ENCODE peak calls at places on chromosomes 6 and 20, in nine cellular contexts. E, B, R, Y, F, J, D, U and Z are unnamed samples.

GRCh38 chr6:72524011-72524645 is 97.7 kb upstream of the KCNQ5 start:
- DNase-seq in E (no peak), B (no peak), R (no peak), Y (no peak), F (no peak), J (no peak), D (no peak), U (peak), Z (no peak)

GRCh38 chr20:22411568-22412450 is 172.6 kb downstream of the FOXA2 start:
- DNase-seq in E (peak), B (no peak), R (no peak), Y (no peak), F (no peak), J (no peak), D (no peak), U (no peak), Z (peak)

GRCh38 chr6:169335301-169335700 is 81.7 kb upstream of the THBS2 start:
- DNase-seq in E (no peak), B (no peak), R (no peak), Y (no peak), F (no peak), J (no peak), D (no peak), U (no peak), Z (no peak)

GRCh38 chr20:5608104-5608447 is 142.1 kb upstream of the SHLD1 start:
- DNase-seq in E (no peak), B (no peak), R (no peak), Y (no peak), F (no peak), J (no peak), D (no peak), U (no peak), Z (no peak)

GRCh38 chr6:37368961-37369320 is 15.2 kb downstream of the RNF8 start:
- DNase-seq in E (no peak), B (no peak), R (no peak), Y (no peak), F (no peak), J (no peak), D (no peak), U (no peak), Z (no peak)

GRCh38 chr20:6976096-6976495 is 208.6 kb downstream of the BMP2 start:
- DNase-seq in E (peak), B (no peak), R (no peak), Y (no peak), F (no peak), J (no peak), D (no peak), U (no peak), Z (no peak)

GRCh38 chr6:149440735-149441662 is 40.9 kb downstream of the SUMO4 start:
- DNase-seq in E (peak), B (no peak), R (no peak), Y (no peak), F (no peak), J (no peak), D (no peak), U (no peak), Z (no peak)

GRCh38 chr6:25112207-25112874 is 166.8 kb upstream of the CARMIL1 start:
- DNase-seq in E (no peak), B (no peak), R (no peak), Y (no peak), F (no peak), J (no peak), D (no peak), U (no peak), Z (no peak)

GRCh38 chr6:53850527-53850926 is 55.7 kb downstream of the LRRC1 start:
- DNase-seq in E (no peak), B (no peak), R (no peak), Y (no peak), F (no peak), J (no peak), D (no peak), U (no peak), Z (no peak)

GRCh38 chr6:71621918-71622519 is 264.3 kb upstream of the RIMS1 start:
- DNase-seq in E (no peak), B (no peak), R (peak), Y (no peak), F (no peak), J (no peak), D (no peak), U (peak), Z (peak)

GRCh38 chr6:37705239-37706051 is 7.8 kb upstream of the MDGA1 start:
- DNase-seq in E (peak), B (peak), R (peak), Y (no peak), F (peak), J (peak), D (peak), U (peak), Z (peak)

GRCh38 chr6:157221049-157221816 is 102.1 kb downstream of the TMEM242 start:
- DNase-seq in E (peak), B (no peak), R (peak), Y (no peak), F (no peak), J (no peak), D (no peak), U (peak), Z (peak)

GRCh38 chr6:33419580-33420492 is at the start of gene SYNGAP1:
- DNase-seq in E (peak), B (no peak), R (peak), Y (no peak), F (no peak), J (peak), D (no peak), U (no peak), Z (peak)

GRCh38 chr20:62666736-62667529 is 24.6 kb downstream of the SLCO4A1 start:
- DNase-seq in E (no peak), B (no peak), R (no peak), Y (no peak), F (no peak), J (no peak), D (no peak), U (no peak), Z (peak)

GRCh38 chr20:7362601-7363000 is 577.7 kb downstream of the HAO1 start:
- DNase-seq in E (no peak), B (no peak), R (no peak), Y (no peak), F (no peak), J (no peak), D (no peak), U (no peak), Z (peak)

GRCh38 chr20:11777387-11777786 is 140.3 kb upstream of the BTBD3 start:
- DNase-seq in E (no peak), B (no peak), R (no peak), Y (no peak), F (no peak), J (no peak), D (no peak), U (no peak), Z (no peak)

GRCh38 chr20:54123587-54124180 is 50.1 kb downstream of the CYP24A1 start:
- DNase-seq in E (peak), B (no peak), R (peak), Y (peak), F (peak), J (no peak), D (no peak), U (no peak), Z (peak)

GRCh38 chr6:157953580-157954091 is 28.0 kb upstream of the SYNJ2 start:
- DNase-seq in E (no peak), B (no peak), R (no peak), Y (peak), F (no peak), J (no peak), D (no peak), U (no peak), Z (peak)

GRCh38 chr6:21171801-21172200 is 421.8 kb upstream of the SOX4 start:
- DNase-seq in E (peak), B (no peak), R (no peak), Y (no peak), F (no peak), J (no peak), D (no peak), U (no peak), Z (no peak)

GRCh38 chr6:41286544-41287346 is at the start of gene TREM1:
- DNase-seq in E (no peak), B (no peak), R (no peak), Y (no peak), F (no peak), J (no peak), D (no peak), U (no peak), Z (peak)

GRCh38 chr6:157946865-157947532 is 34.7 kb upstream of the SYNJ2 start:
- DNase-seq in E (no peak), B (no peak), R (no peak), Y (no peak), F (no peak), J (no peak), D (no peak), U (peak), Z (peak)

GRCh38 chr6:21666788-21667681 is 73.5 kb downstream of the SOX4 start:
- DNase-seq in E (peak), B (no peak), R (no peak), Y (no peak), F (no peak), J (no peak), D (no peak), U (no peak), Z (peak)

DNA sequence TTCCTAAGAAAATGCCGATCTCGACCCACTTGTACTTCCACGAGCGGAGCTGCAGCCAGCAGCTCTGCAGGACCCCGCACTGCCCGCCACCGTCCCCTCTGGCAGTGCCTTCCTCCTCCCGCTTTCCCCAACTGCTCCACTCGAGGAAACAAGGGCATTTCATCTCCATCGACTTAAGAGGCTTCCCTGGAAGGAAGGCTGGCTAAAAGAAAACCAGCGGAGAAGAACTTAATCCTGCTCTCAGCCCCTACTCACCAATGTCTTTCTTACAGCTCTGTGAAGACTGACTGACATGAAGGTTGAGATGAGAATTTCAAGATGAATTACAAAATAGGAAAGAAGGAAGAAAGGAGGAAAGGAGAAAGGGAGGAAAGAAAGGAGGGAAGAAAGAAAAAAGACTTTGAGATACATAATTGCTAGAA is 15.6 kb downstream of the FOXC1 start:
- DNase-seq in E (no peak), B (no peak), R (no peak), Y (no peak), F (no peak), J (no peak), D (no peak), U (no peak), Z (peak)
- TF ChIP-seq CTCF in E (no peak), B (no peak), R (no peak), Y (no peak), F (no peak), J (no peak), D (no peak), U (no peak), Z (no peak)

GRCh38 chr20:3712279-3712873 is at the start of gene SIGLEC1:
- DNase-seq in E (no peak), B (no peak), R (no peak), Y (no peak), F (no peak), J (no peak), D (no peak), U (no peak), Z (no peak)

GRCh38 chr20:3710703-3711417 is 1.5 kb downstream of the SIGLEC1 start:
- DNase-seq in E (peak), B (no peak), R (peak), Y (no peak), F (peak), J (no peak), D (no peak), U (peak), Z (peak)

GRCh38 chr20:3714092-3714491 is 1.7 kb upstream of the SIGLEC1 start:
- DNase-seq in E (no peak), B (no peak), R (no peak), Y (no peak), F (no peak), J (no peak), D (no peak), U (no peak), Z (no peak)

GRCh38 chr20:3710027-3710426 is 2.4 kb downstream of the SIGLEC1 start:
- DNase-seq in E (no peak), B (no peak), R (no peak), Y (no peak), F (no peak), J (no peak), D (no peak), U (no peak), Z (no peak)

GRCh38 chr20:3711418-3712043 is 869 bp downstream of the SIGLEC1 start:
- DNase-seq in E (no peak), B (no peak), R (peak), Y (no peak), F (no peak), J (no peak), D (no peak), U (no peak), Z (no peak)
- H3K4me3 ChIP-seq in E (no peak), B (peak), R (no peak), Y (no peak), F (no peak), J (no peak), D (no peak), U (no peak), Z (no peak)

DNA sequence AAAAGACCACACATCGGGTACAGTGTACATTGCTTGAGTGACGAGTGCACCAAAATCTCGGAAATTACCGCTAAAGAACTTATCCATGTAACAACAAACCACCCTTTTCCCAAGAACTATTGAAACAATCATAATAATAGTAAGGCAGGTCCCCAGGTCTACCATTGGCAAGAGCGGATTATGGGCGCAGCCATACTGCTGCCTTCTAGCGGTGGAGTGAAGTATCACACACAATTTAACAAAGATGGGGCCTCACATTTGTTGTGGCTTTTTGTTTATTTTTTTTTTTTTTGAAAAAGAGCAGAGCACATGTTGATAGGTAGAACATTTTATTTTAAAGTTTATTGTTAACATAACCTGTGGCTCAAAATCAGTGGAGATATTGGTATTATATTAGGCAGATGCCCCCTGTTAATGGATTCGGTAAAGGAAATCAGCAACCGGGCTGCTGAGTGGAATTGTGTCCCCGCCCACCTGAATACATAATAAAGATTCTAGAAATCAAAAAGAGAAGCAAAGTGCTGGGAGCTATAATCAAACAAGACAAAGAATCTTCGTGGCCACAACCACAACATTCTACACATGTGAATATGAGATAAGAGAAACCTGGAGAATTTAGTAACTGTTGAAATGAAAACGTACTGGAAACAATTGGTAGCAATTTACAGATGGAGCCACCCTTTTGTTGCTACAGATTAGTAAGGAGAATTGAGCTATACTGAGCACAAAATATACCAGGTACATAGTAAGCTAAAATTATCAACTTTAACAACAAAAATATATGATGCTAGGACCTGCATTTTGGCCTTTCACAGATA is 94.2 kb upstream of the EXOC2 start:
- DNase-seq in E (no peak), B (no peak), R (peak), Y (no peak), F (no peak), J (no peak), D (peak), U (peak), Z (peak)
- TF ChIP-seq CTCF in E (peak), B (no peak), R (peak), Y (peak), F (peak), J (peak), D (peak), U (peak), Z (peak)

GRCh38 chr6:139625998-139626975 is 251.8 kb upstream of the CITED2 start:
- DNase-seq in E (peak), B (no peak), R (no peak), Y (no peak), F (no peak), J (no peak), D (no peak), U (no peak), Z (peak)
- H3K4me3 ChIP-seq in E (no peak), B (no peak), R (no peak), Y (no peak), F (no peak), J (no peak), D (no peak), U (no peak), Z (no peak)

GRCh38 chr20:40750541-40750940 is 61.5 kb upstream of the MAFB start:
- DNase-seq in E (no peak), B (no peak), R (no peak), Y (no peak), F (no peak), J (no peak), D (no peak), U (no peak), Z (peak)
- TF ChIP-seq CTCF in E (no peak), B (no peak), R (no peak), Y (no peak), F (no peak), J (no peak), D (no peak), U (no peak), Z (no peak)

GRCh38 chr6:10099648-10100047 is 315.2 kb downstream of the TFAP2A start:
- DNase-seq in E (no peak), B (no peak), R (no peak), Y (no peak), F (no peak), J (no peak), D (no peak), U (no peak), Z (no peak)
- H3K4me3 ChIP-seq in E (no peak), B (no peak), R (no peak), Y (no peak), F (no peak), J (no peak), D (no peak), U (no peak), Z (no peak)

GRCh38 chr20:42204261-42204660 is 586.1 kb upstream of the CHD6 start:
- DNase-seq in E (no peak), B (no peak), R (peak), Y (no peak), F (no peak), J (no peak), D (no peak), U (no peak), Z (peak)
- TF ChIP-seq CTCF in E (no peak), B (no peak), R (no peak), Y (no peak), F (no peak), J (peak), D (no peak), U (no peak), Z (no peak)